ENCODE peak calls at places on chromosomes 16 and 17, in four cellular contexts. One of them, this sample, is unnamed.

GRCh38 chr17:68624381-68624780 is 23.2 kb upstream of the FAM20A start:
- DNase-seq in ACHN: no peak
- DNase-seq in effector memory CD4-positive, alpha-beta T cell: no peak
- DNase-seq in LoVo: no peak
- DNase-seq in this sample: no peak

GRCh38 chr17:75712480-75712879 is 8.8 kb upstream of the ITGB4 start:
- DNase-seq in effector memory CD4-positive, alpha-beta T cell: no peak
- DNase-seq in ACHN: no peak
- DNase-seq in LoVo: no peak
- DNase-seq in this sample: no peak

GRCh38 chr16:20946015-20946629 is 45.6 kb downstream of the LYRM1 start:
- DNase-seq in effector memory CD4-positive, alpha-beta T cell: no peak
- DNase-seq in LoVo: no peak
- DNase-seq in ACHN: no peak
- DNase-seq in this sample: no peak

GRCh38 chr17:78784397-78784751 is 2.3 kb upstream of the CYTH1 start:
- DNase-seq in ACHN: no peak
- DNase-seq in effector memory CD4-positive, alpha-beta T cell: no peak
- DNase-seq in LoVo: no peak
- DNase-seq in this sample: no peak

GRCh38 chr16:4505356-4506153 is 29.4 kb downstream of the HMOX2 start:
- DNase-seq in effector memory CD4-positive, alpha-beta T cell: peak; percentile 62
- DNase-seq in LoVo: no peak
- DNase-seq in ACHN: no peak
- DNase-seq in this sample: no peak

GRCh38 chr16:4788489-4788889 is 344 bp upstream of the SEPTIN12 start:
- DNase-seq in ACHN: no peak
- DNase-seq in LoVo: no peak
- DNase-seq in effector memory CD4-positive, alpha-beta T cell: no peak
- DNase-seq in this sample: peak; percentile 49

GRCh38 chr16:1498899-1499676 is 5.9 kb downstream of the TELO2 start:
- DNase-seq in ACHN: no peak
- DNase-seq in LoVo: no peak
- DNase-seq in effector memory CD4-positive, alpha-beta T cell: no peak
- DNase-seq in this sample: no peak

GRCh38 chr17:50425001-50425681 is 877 bp upstream of the ACSF2 start:
- DNase-seq in effector memory CD4-positive, alpha-beta T cell: no peak
- DNase-seq in LoVo: no peak
- DNase-seq in ACHN: no peak
- DNase-seq in this sample: no peak

GRCh38 chr16:71421911-71422310 is 19.9 kb downstream of the TLE7 start:
- DNase-seq in ACHN: peak; percentile 29
- DNase-seq in effector memory CD4-positive, alpha-beta T cell: no peak
- DNase-seq in LoVo: peak; percentile 2
- DNase-seq in this sample: no peak

GRCh38 chr16:81436381-81436780 is 8.2 kb upstream of the CMIP start:
- DNase-seq in LoVo: no peak
- DNase-seq in ACHN: no peak
- DNase-seq in effector memory CD4-positive, alpha-beta T cell: no peak
- DNase-seq in this sample: no peak

GRCh38 chr17:80716986-80717385 is 172.3 kb downstream of the RPTOR start:
- DNase-seq in ACHN: no peak
- DNase-seq in LoVo: no peak
- DNase-seq in effector memory CD4-positive, alpha-beta T cell: no peak
- DNase-seq in this sample: no peak

GRCh38 chr16:66295761-66296546 is 70.5 kb upstream of the CDH5 start:
- DNase-seq in LoVo: no peak
- DNase-seq in effector memory CD4-positive, alpha-beta T cell: no peak
- DNase-seq in ACHN: no peak
- DNase-seq in this sample: no peak

This sample was measured in hepatocyte.